ENCODE peak calls at places on chromosomes 3 and 15, in four cellular contexts. K, V, D and R are unnamed samples.

GRCh38 chr3:183817111-183817510 is 8.3 kb downstream of the MAP6D1 start:
- DNase-seq in K (no peak), V (no peak), D (no peak), R (no peak)

GRCh38 chr3:8769088-8769822 is at the start of gene OXTR:
- DNase-seq in K (peak), V (peak), D (peak), R (no peak)

GRCh38 chr3:182244222-182244971 is 532.7 kb downstream of the SOX2 start:
- DNase-seq in K (no peak), V (no peak), D (no peak), R (no peak)

GRCh38 chr3:49867871-49868321 is 1.8 kb downstream of the CAMKV start:
- DNase-seq in K (no peak), V (peak), D (no peak), R (no peak)

GRCh38 chr3:121545049-121545563 is 682 bp downstream of the POLQ start:
- DNase-seq in K (no peak), V (peak), D (no peak), R (no peak)

GRCh38 chr15:86403221-86403620 is 323.6 kb downstream of the AGBL1 start:
- DNase-seq in K (no peak), V (no peak), D (no peak), R (no peak)

GRCh38 chr15:40843183-40843884 is 514 bp upstream of the SPINT1 start:
- DNase-seq in K (no peak), V (no peak), D (no peak), R (no peak)

GRCh38 chr3:164550857-164551256 is 527.4 kb downstream of the SI start:
- DNase-seq in K (no peak), V (no peak), D (no peak), R (no peak)

GRCh38 chr3:53744351-53744750 is 101.9 kb downstream of the CHDH start:
- DNase-seq in K (peak), V (no peak), D (no peak), R (no peak)

GRCh38 chr15:39931615-39932014 is 2.3 kb upstream of the EIF2AK4 start:
- DNase-seq in K (no peak), V (no peak), D (no peak), R (no peak)

GRCh38 chr15:91926871-91927270 is 73.4 kb downstream of the SLCO3A1 start:
- DNase-seq in K (no peak), V (no peak), D (no peak), R (no peak)

GRCh38 chr15:85588657-85589056 is 206.1 kb downstream of the KLHL25 start:
- DNase-seq in K (no peak), V (no peak), D (no peak), R (no peak)

GRCh38 chr3:137194301-137194700 is 236.5 kb downstream of the IL20RB start:
- DNase-seq in K (no peak), V (no peak), D (no peak), R (no peak)

GRCh38 chr3:192816274-192816853 is 89.0 kb upstream of the FGF12 start:
- DNase-seq in K (no peak), V (no peak), D (no peak), R (peak)

GRCh38 chr15:69393831-69394491 is 20.2 kb upstream of the KIF23 start:
- DNase-seq in K (no peak), V (no peak), D (no peak), R (no peak)

GRCh38 chr3:121411554-121411953 is 134.2 kb downstream of the POLQ start:
- DNase-seq in K (no peak), V (no peak), D (no peak), R (peak)